ENCODE peak calls at places on chromosomes 4 and X, in four cellular contexts. Z, A, P and O are unnamed samples.

GRCh38 chrX:30309139-30309571 is at the start of gene NR0B1:
- DNase-seq in Z (no peak), A (no peak), P (no peak), O (no peak)

GRCh38 chrX:144006811-144007210 is 122.9 kb downstream of the UBE2NL start:
- DNase-seq in Z (no peak), A (no peak), P (no peak), O (no peak)

GRCh38 chr4:155405059-155405458 is 28.3 kb upstream of the MAP9 start:
- DNase-seq in Z (no peak), A (no peak), P (no peak), O (no peak)

GRCh38 chr4:38831653-38832052 is 25.0 kb downstream of the TLR6 start:
- DNase-seq in Z (no peak), A (no peak), P (no peak), O (no peak)

GRCh38 chr4:37656649-37657048 is 29.5 kb downstream of the RELL1 start:
- DNase-seq in Z (no peak), A (no peak), P (no peak), O (no peak)

GRCh38 chr4:137601924-137602323 is 69.6 kb upstream of the PCDH18 start:
- DNase-seq in Z (no peak), A (no peak), P (no peak), O (no peak)

GRCh38 chr4:74618659-74619058 is 173.7 kb downstream of the AREG start:
- DNase-seq in Z (no peak), A (no peak), P (no peak), O (no peak)

GRCh38 chr4:38449506-38450174 is 214.4 kb upstream of the KLF3 start:
- DNase-seq in Z (no peak), A (no peak), P (no peak), O (no peak)

GRCh38 chrX:21960569-21960968 is 20.1 kb downstream of the SMS start:
- DNase-seq in Z (no peak), A (no peak), P (no peak), O (no peak)

GRCh38 chr4:105765690-105766407 is 57.3 kb downstream of the GSTCD start:
- DNase-seq in Z (no peak), A (no peak), P (no peak), O (no peak)

GRCh38 chr4:38625508-38625907 is 38.5 kb upstream of the KLF3 start:
- DNase-seq in Z (no peak), A (no peak), P (no peak), O (no peak)

GRCh38 chr4:88758264-88758663 is 60.6 kb upstream of the NAP1L5 start:
- DNase-seq in Z (no peak), A (no peak), P (no peak), O (no peak)

GRCh38 chr4:54877006-54877405 is 219.2 kb downstream of the KIT start:
- DNase-seq in Z (no peak), A (no peak), P (no peak), O (no peak)
- TF ChIP-seq SPI1 in Z (no peak), A (no peak), P (no peak), O (no peak)

GRCh38 chr4:102620697-102621497 is 119.7 kb downstream of the NFKB1 start:
- DNase-seq in Z (peak), A (no peak), P (no peak), O (no peak)
- TF ChIP-seq POLR2AphosphoS5 in Z (no peak), A (no peak), P (no peak), O (no peak)

DNA sequence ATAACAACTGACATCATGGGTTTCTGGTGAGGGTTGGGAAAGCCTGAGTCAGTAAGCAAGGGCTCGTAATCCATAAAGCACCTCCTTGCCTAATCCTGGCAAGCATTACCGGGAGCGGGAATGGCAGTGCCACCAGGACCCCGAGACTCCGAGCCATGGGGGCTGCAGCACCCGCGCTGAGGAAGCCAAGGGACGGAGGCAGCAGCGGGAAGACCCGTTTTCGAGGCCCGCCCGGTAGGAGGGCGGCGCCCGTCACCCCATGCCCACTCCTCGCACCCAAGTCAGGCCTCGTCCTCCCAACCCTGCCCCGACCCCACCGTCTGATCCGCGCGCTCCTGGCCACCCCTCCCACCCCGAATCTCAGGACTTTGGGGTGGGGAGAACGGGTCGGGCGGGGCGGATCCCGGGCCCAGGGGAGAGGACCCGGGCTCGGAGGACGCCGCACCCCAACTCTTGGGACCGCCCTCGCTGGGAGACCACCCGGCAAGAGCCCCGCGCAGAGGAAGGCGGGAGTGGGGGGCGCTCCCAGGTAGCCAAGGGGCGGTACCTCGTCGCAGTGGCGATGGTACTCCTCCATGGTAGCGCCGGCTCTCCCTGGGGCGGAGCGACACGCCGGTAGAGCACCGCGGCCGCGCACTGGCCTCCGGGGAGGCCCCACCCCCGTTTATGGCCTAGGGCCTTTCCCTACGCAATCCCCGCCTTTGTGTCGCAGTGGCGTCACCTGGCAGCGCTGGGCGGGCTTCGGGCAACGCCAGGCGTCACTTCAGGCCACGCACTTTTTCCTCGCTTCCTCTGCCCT is at the start of gene DYNLT3:
- DNase-seq in Z (peak), A (peak), P (peak), O (peak)
- TF ChIP-seq SPI1 in Z (no peak), A (no peak), P (no peak), O (no peak)

GRCh38 chr4:72312032-72312650 is 256.9 kb downstream of the ADAMTS3 start:
- DNase-seq in Z (no peak), A (no peak), P (no peak), O (no peak)
- TF ChIP-seq POLR2AphosphoS5 in Z (no peak), A (no peak), P (no peak), O (no peak)

GRCh38 chrX:51336584-51336983 is 4.0 kb downstream of the NUDT10 start:
- DNase-seq in Z (peak), A (no peak), P (no peak), O (no peak)

GRCh38 chrX:51334276-51334675 is 1.7 kb downstream of the NUDT10 start:
- DNase-seq in Z (no peak), A (no peak), P (no peak), O (no peak)

GRCh38 chrX:51332188-51332942 is at the start of gene NUDT10:
- DNase-seq in Z (no peak), A (no peak), P (no peak), O (no peak)
- TF ChIP-seq SPI1 in Z (no peak), A (no peak), P (no peak), O (no peak)